ENCODE peak calls at places on chromosomes 4 and X, in five cellular contexts. One of them, this sample, is unnamed.

GRCh38 chr4:79024371-79024770 is 85.1 kb upstream of the PAQR3 start:
- DNase-seq in HS-5: no peak
- DNase-seq in uterus: no peak
- DNase-seq in MM.1S: no peak
- DNase-seq in left lung: no peak
- DNase-seq in this sample: no peak

GRCh38 chr4:8314691-8315255 is 45.2 kb downstream of the HTRA3 start:
- DNase-seq in HS-5: no peak
- DNase-seq in uterus: peak
- DNase-seq in MM.1S: no peak
- DNase-seq in left lung: no peak
- DNase-seq in this sample: no peak

GRCh38 chrX:44945736-44946135 is 72.7 kb downstream of the KDM6A start:
- DNase-seq in HS-5: no peak
- DNase-seq in uterus: no peak
- DNase-seq in MM.1S: no peak
- DNase-seq in left lung: no peak
- DNase-seq in this sample: no peak

GRCh38 chr4:13837228-13837627 is 209.7 kb upstream of the BOD1L1 start:
- DNase-seq in HS-5: no peak
- DNase-seq in uterus: no peak
- DNase-seq in MM.1S: no peak
- DNase-seq in left lung: no peak
- DNase-seq in this sample: no peak

GRCh38 chr4:45147866-45148265 is 421.5 kb upstream of the GNPDA2 start:
- DNase-seq in HS-5: peak
- DNase-seq in uterus: no peak
- DNase-seq in MM.1S: no peak
- DNase-seq in left lung: no peak
- DNase-seq in this sample: no peak

GRCh38 chr4:111961806-111962205 is 183.4 kb upstream of the FAM241A start:
- DNase-seq in HS-5: peak
- DNase-seq in uterus: no peak
- DNase-seq in MM.1S: no peak
- DNase-seq in left lung: no peak
- DNase-seq in this sample: no peak

GRCh38 chr4:14428125-14428524 is 574.2 kb upstream of the CPEB2 start:
- DNase-seq in HS-5: no peak
- DNase-seq in uterus: no peak
- DNase-seq in MM.1S: no peak
- DNase-seq in left lung: no peak
- DNase-seq in this sample: no peak

GRCh38 chr4:118270492-118270891 is 82.3 kb downstream of the PRSS12 start:
- DNase-seq in HS-5: peak
- DNase-seq in uterus: no peak
- DNase-seq in MM.1S: peak
- DNase-seq in left lung: no peak
- DNase-seq in this sample: no peak

GRCh38 chr4:77454858-77455257 is 150.8 kb upstream of the CXCL13 start:
- DNase-seq in HS-5: no peak
- DNase-seq in uterus: no peak
- DNase-seq in MM.1S: no peak
- DNase-seq in left lung: no peak
- DNase-seq in this sample: no peak

GRCh38 chr4:45100936-45101818 is 374.8 kb upstream of the GNPDA2 start:
- DNase-seq in HS-5: no peak
- DNase-seq in uterus: no peak
- DNase-seq in MM.1S: no peak
- DNase-seq in left lung: no peak
- DNase-seq in this sample: no peak

GRCh38 chr4:168831919-168832745 is 177.9 kb downstream of the CBR4 start:
- DNase-seq in HS-5: no peak
- DNase-seq in uterus: peak
- DNase-seq in MM.1S: peak
- DNase-seq in left lung: peak
- DNase-seq in this sample: peak

GRCh38 chrX:125439194-125439849 is 119.7 kb downstream of the TEX13C start:
- DNase-seq in HS-5: no peak
- DNase-seq in uterus: no peak
- DNase-seq in MM.1S: no peak
- DNase-seq in left lung: no peak
- DNase-seq in this sample: no peak

GRCh38 chrX:44012484-44013096 is 39.4 kb upstream of the NDP start:
- DNase-seq in HS-5: peak
- DNase-seq in uterus: no peak
- DNase-seq in MM.1S: peak
- DNase-seq in left lung: peak
- DNase-seq in this sample: no peak

GRCh38 chr4:138047290-138047689 is 194.9 kb downstream of the SLC7A11 start:
- DNase-seq in HS-5: no peak
- DNase-seq in uterus: no peak
- DNase-seq in MM.1S: no peak
- DNase-seq in left lung: no peak
- DNase-seq in this sample: no peak

GRCh38 chrX:23732704-23733103 is 10.4 kb downstream of the ACOT9 start:
- DNase-seq in HS-5: no peak
- DNase-seq in uterus: no peak
- DNase-seq in MM.1S: peak
- DNase-seq in left lung: no peak
- DNase-seq in this sample: no peak

GRCh38 chr4:1379801-1380331 is 26.4 kb downstream of the NKX1-1 start:
- DNase-seq in HS-5: no peak
- DNase-seq in uterus: no peak
- DNase-seq in MM.1S: no peak
- DNase-seq in left lung: peak
- DNase-seq in this sample: peak

GRCh38 chrX:125150231-125150630 is 169.4 kb upstream of the TEX13C start:
- DNase-seq in HS-5: no peak
- DNase-seq in uterus: no peak
- DNase-seq in MM.1S: no peak
- DNase-seq in left lung: no peak
- DNase-seq in this sample: no peak

GRCh38 chrX:152893631-152894610 is 3.9 kb upstream of the ZNF185 start:
- DNase-seq in HS-5: no peak
- DNase-seq in uterus: no peak
- DNase-seq in MM.1S: no peak
- DNase-seq in left lung: no peak
- DNase-seq in this sample: no peak

GRCh38 chr4:78379040-78379439 is 172.5 kb upstream of the ANXA3 start:
- DNase-seq in HS-5: no peak
- DNase-seq in uterus: no peak
- DNase-seq in MM.1S: no peak
- DNase-seq in left lung: no peak
- DNase-seq in this sample: no peak

GRCh38 chr4:164755432-164755831 is 1.5 kb downstream of the SMIM31 start:
- DNase-seq in HS-5: no peak
- DNase-seq in uterus: no peak
- DNase-seq in MM.1S: no peak
- DNase-seq in left lung: no peak
- DNase-seq in this sample: no peak

GRCh38 chr4:5664778-5665177 is 43.6 kb downstream of the EVC2 start:
- DNase-seq in HS-5: no peak
- DNase-seq in uterus: no peak
- DNase-seq in MM.1S: no peak
- DNase-seq in left lung: no peak
- DNase-seq in this sample: no peak

GRCh38 chr4:185872747-185873380 is 60.9 kb upstream of the SORBS2 start:
- DNase-seq in HS-5: no peak
- DNase-seq in uterus: no peak
- DNase-seq in MM.1S: no peak
- DNase-seq in left lung: no peak
- DNase-seq in this sample: no peak

GRCh38 chrX:27966955-27967354 is 14.3 kb downstream of the DCAF8L1 start:
- DNase-seq in HS-5: no peak
- DNase-seq in uterus: no peak
- DNase-seq in MM.1S: no peak
- DNase-seq in left lung: no peak
- DNase-seq in this sample: no peak

GRCh38 chr4:169756971-169757574 is 671 bp downstream of the HPF1 start:
- DNase-seq in HS-5: no peak
- DNase-seq in uterus: no peak
- DNase-seq in MM.1S: peak
- DNase-seq in left lung: no peak
- DNase-seq in this sample: peak

GRCh38 chr4:8241895-8242696 is 27.5 kb upstream of the HTRA3 start:
- DNase-seq in HS-5: peak
- DNase-seq in uterus: peak
- DNase-seq in MM.1S: peak
- DNase-seq in left lung: peak
- DNase-seq in this sample: peak

GRCh38 chr4:38856524-38857337 is at the start of gene TLR6:
- DNase-seq in HS-5: no peak
- DNase-seq in uterus: peak
- DNase-seq in MM.1S: peak
- DNase-seq in left lung: no peak
- DNase-seq in this sample: peak

GRCh38 chr4:13990596-13991589 is 363.4 kb upstream of the BOD1L1 start:
- DNase-seq in HS-5: no peak
- DNase-seq in uterus: no peak
- DNase-seq in MM.1S: no peak
- DNase-seq in left lung: no peak
- DNase-seq in this sample: no peak

GRCh38 chrX:40011483-40012038 is 86.2 kb downstream of the BCOR start:
- DNase-seq in HS-5: no peak
- DNase-seq in uterus: peak
- DNase-seq in MM.1S: no peak
- DNase-seq in left lung: no peak
- DNase-seq in this sample: no peak

GRCh38 chr4:1113311-1114009 is at the start of gene RNF212:
- DNase-seq in HS-5: peak
- DNase-seq in uterus: no peak
- DNase-seq in MM.1S: no peak
- DNase-seq in left lung: peak
- DNase-seq in this sample: peak

GRCh38 chr4:18518098-18518497 is 496.5 kb upstream of the LCORL start:
- DNase-seq in HS-5: no peak
- DNase-seq in uterus: no peak
- DNase-seq in MM.1S: no peak
- DNase-seq in left lung: no peak
- DNase-seq in this sample: no peak

GRCh38 chrX:66012094-66012534 is 27.8 kb downstream of the VSIG4 start:
- DNase-seq in HS-5: no peak
- DNase-seq in uterus: no peak
- DNase-seq in MM.1S: peak
- DNase-seq in left lung: no peak
- DNase-seq in this sample: no peak

GRCh38 chrX:152897216-152898144 is at the start of gene ZNF185:
- DNase-seq in HS-5: no peak
- DNase-seq in uterus: no peak
- DNase-seq in MM.1S: no peak
- DNase-seq in left lung: peak
- DNase-seq in this sample: peak

GRCh38 chrX:13028871-13029336 is 15.5 kb downstream of the FAM9C start:
- DNase-seq in HS-5: no peak
- DNase-seq in uterus: no peak
- DNase-seq in MM.1S: no peak
- DNase-seq in left lung: no peak
- DNase-seq in this sample: no peak

GRCh38 chr4:152640058-152640921 is 39.5 kb downstream of the TMEM154 start:
- DNase-seq in HS-5: peak
- DNase-seq in uterus: no peak
- DNase-seq in MM.1S: peak
- DNase-seq in left lung: no peak
- DNase-seq in this sample: no peak

GRCh38 chrX:11741574-11741973 is 16.5 kb upstream of the MSL3 start:
- DNase-seq in HS-5: no peak
- DNase-seq in uterus: no peak
- DNase-seq in MM.1S: no peak
- DNase-seq in left lung: no peak
- DNase-seq in this sample: no peak

GRCh38 chr4:85642356-85643100 is 167.6 kb downstream of the ARHGAP24 start:
- DNase-seq in HS-5: no peak
- DNase-seq in uterus: no peak
- DNase-seq in MM.1S: no peak
- DNase-seq in left lung: no peak
- DNase-seq in this sample: no peak